ENCODE peak calls at places on chromosomes 4 and X, in seven cellular contexts. One of them, this sample, is unnamed.
A peak's percentile ranks its signal among the peaks of the same experiment; 100 is the strongest.

GRCh38 chr4:129526812-129527211 is 430.9 kb downstream of the C4orf33 start:
- DNase-seq in fibroblast of mammary gland: peak; percentile 43
- DNase-seq in spleen: no peak
- DNase-seq in pancreas: no peak
- DNase-seq in tibial nerve: no peak
- DNase-seq in suprapubic skin: no peak
- DNase-seq in AG09309: no peak
- DNase-seq in this sample: no peak

GRCh38 chrX:121336831-121337421 is 289.5 kb downstream of the GLUD2 start:
- DNase-seq in fibroblast of mammary gland: no peak
- DNase-seq in spleen: no peak
- DNase-seq in pancreas: no peak
- DNase-seq in tibial nerve: no peak
- DNase-seq in suprapubic skin: no peak
- DNase-seq in AG09309: no peak
- DNase-seq in this sample: no peak

GRCh38 chr4:147494301-147494700 is 13.4 kb downstream of the EDNRA start:
- DNase-seq in fibroblast of mammary gland: no peak
- DNase-seq in spleen: no peak
- DNase-seq in pancreas: no peak
- DNase-seq in tibial nerve: no peak
- DNase-seq in suprapubic skin: no peak
- DNase-seq in AG09309: no peak
- DNase-seq in this sample: no peak

GRCh38 chr4:95910749-95911148 is 70.9 kb downstream of the PDHA2 start:
- DNase-seq in fibroblast of mammary gland: no peak
- DNase-seq in spleen: no peak
- DNase-seq in pancreas: peak; percentile 23
- DNase-seq in tibial nerve: no peak
- DNase-seq in suprapubic skin: no peak
- DNase-seq in AG09309: no peak
- DNase-seq in this sample: no peak

GRCh38 chr4:141807501-141807900 is 171.1 kb downstream of the IL15 start:
- DNase-seq in fibroblast of mammary gland: peak; percentile 29
- DNase-seq in spleen: no peak
- DNase-seq in pancreas: no peak
- DNase-seq in tibial nerve: no peak
- DNase-seq in suprapubic skin: no peak
- DNase-seq in AG09309: no peak
- DNase-seq in this sample: no peak

GRCh38 chrX:2741386-2741785 is 10.5 kb upstream of the XG start:
- DNase-seq in fibroblast of mammary gland: no peak
- DNase-seq in spleen: no peak
- DNase-seq in pancreas: no peak
- DNase-seq in tibial nerve: no peak
- DNase-seq in suprapubic skin: no peak
- DNase-seq in AG09309: no peak
- DNase-seq in this sample: no peak

GRCh38 chrX:29617725-29618124 is 597.6 kb upstream of the MAGEB2 start:
- DNase-seq in fibroblast of mammary gland: peak; percentile 8
- DNase-seq in spleen: no peak
- DNase-seq in pancreas: no peak
- DNase-seq in tibial nerve: no peak
- DNase-seq in suprapubic skin: no peak
- DNase-seq in AG09309: no peak
- DNase-seq in this sample: no peak

GRCh38 chr4:8917868-8918783 is 46.5 kb upstream of the HMX1 start:
- DNase-seq in fibroblast of mammary gland: peak; percentile 31
- DNase-seq in spleen: peak; percentile 86
- DNase-seq in pancreas: peak; percentile 77
- DNase-seq in tibial nerve: peak; percentile 38
- DNase-seq in suprapubic skin: peak; percentile 76
- DNase-seq in AG09309: no peak
- DNase-seq in this sample: peak; percentile 30

GRCh38 chrX:129115104-129115503 is 408.2 kb downstream of the SMARCA1 start:
- DNase-seq in fibroblast of mammary gland: peak; percentile 40
- DNase-seq in spleen: no peak
- DNase-seq in pancreas: no peak
- DNase-seq in tibial nerve: no peak
- DNase-seq in suprapubic skin: no peak
- DNase-seq in AG09309: no peak
- DNase-seq in this sample: no peak

GRCh38 chrX:39536165-39536564 is 561.6 kb downstream of the BCOR start:
- DNase-seq in fibroblast of mammary gland: no peak
- DNase-seq in spleen: no peak
- DNase-seq in pancreas: no peak
- DNase-seq in tibial nerve: no peak
- DNase-seq in suprapubic skin: no peak
- DNase-seq in AG09309: no peak
- DNase-seq in this sample: no peak

GRCh38 chrX:103338663-103339062 is 8.6 kb downstream of the TCEAL7 start:
- DNase-seq in fibroblast of mammary gland: no peak
- DNase-seq in spleen: no peak
- DNase-seq in pancreas: no peak
- DNase-seq in tibial nerve: no peak
- DNase-seq in suprapubic skin: no peak
- DNase-seq in AG09309: no peak
- DNase-seq in this sample: no peak

GRCh38 chr4:182142146-182143085 is 100.8 kb upstream of the TENM3 start:
- DNase-seq in fibroblast of mammary gland: peak; percentile 62
- DNase-seq in spleen: no peak
- DNase-seq in pancreas: no peak
- DNase-seq in tibial nerve: no peak
- DNase-seq in suprapubic skin: no peak
- DNase-seq in AG09309: no peak
- DNase-seq in this sample: no peak

GRCh38 chrX:133776072-133776471 is 209.3 kb downstream of the GPC3 start:
- DNase-seq in fibroblast of mammary gland: no peak
- DNase-seq in spleen: no peak
- DNase-seq in pancreas: peak; percentile 18
- DNase-seq in tibial nerve: no peak
- DNase-seq in suprapubic skin: no peak
- DNase-seq in AG09309: no peak
- DNase-seq in this sample: peak; percentile 28

GRCh38 chr4:40462326-40462725 is 127.2 kb downstream of the CHRNA9 start:
- DNase-seq in fibroblast of mammary gland: no peak
- DNase-seq in spleen: no peak
- DNase-seq in pancreas: no peak
- DNase-seq in tibial nerve: no peak
- DNase-seq in suprapubic skin: no peak
- DNase-seq in AG09309: no peak
- DNase-seq in this sample: no peak

GRCh38 chrX:134186362-134187121 is 50.4 kb upstream of the CCDC160 start:
- DNase-seq in fibroblast of mammary gland: no peak
- DNase-seq in spleen: no peak
- DNase-seq in pancreas: no peak
- DNase-seq in tibial nerve: no peak
- DNase-seq in suprapubic skin: no peak
- DNase-seq in AG09309: no peak
- DNase-seq in this sample: no peak

GRCh38 chrX:53481093-53481492 is 46.9 kb upstream of the HSD17B10 start:
- DNase-seq in fibroblast of mammary gland: no peak
- DNase-seq in spleen: no peak
- DNase-seq in pancreas: no peak
- DNase-seq in tibial nerve: no peak
- DNase-seq in suprapubic skin: no peak
- DNase-seq in AG09309: no peak
- DNase-seq in this sample: no peak

GRCh38 chr4:57089549-57089948 is 20.6 kb downstream of the IGFBP7 start:
- DNase-seq in fibroblast of mammary gland: no peak
- DNase-seq in spleen: no peak
- DNase-seq in pancreas: no peak
- DNase-seq in tibial nerve: no peak
- DNase-seq in suprapubic skin: no peak
- DNase-seq in AG09309: no peak
- DNase-seq in this sample: no peak

GRCh38 chr4:7189475-7190277 is 2.7 kb upstream of the SORCS2 start:
- DNase-seq in fibroblast of mammary gland: no peak
- DNase-seq in spleen: no peak
- DNase-seq in pancreas: no peak
- DNase-seq in tibial nerve: peak; percentile 8
- DNase-seq in suprapubic skin: peak; percentile 45
- DNase-seq in AG09309: no peak
- DNase-seq in this sample: no peak

GRCh38 chr4:53233396-53233795 is 132.5 kb downstream of the SCFD2 start:
- DNase-seq in fibroblast of mammary gland: peak; percentile 46
- DNase-seq in spleen: no peak
- DNase-seq in pancreas: no peak
- DNase-seq in tibial nerve: no peak
- DNase-seq in suprapubic skin: no peak
- DNase-seq in AG09309: no peak
- DNase-seq in this sample: no peak

GRCh38 chr4:8280158-8280875 is 10.8 kb downstream of the HTRA3 start:
- DNase-seq in fibroblast of mammary gland: no peak
- DNase-seq in spleen: peak; percentile 59
- DNase-seq in pancreas: no peak
- DNase-seq in tibial nerve: no peak
- DNase-seq in suprapubic skin: no peak
- DNase-seq in AG09309: no peak
- DNase-seq in this sample: no peak

GRCh38 chr4:177251237-177251636 is 58.4 kb upstream of the NEIL3 start:
- DNase-seq in fibroblast of mammary gland: no peak
- DNase-seq in spleen: no peak
- DNase-seq in pancreas: no peak
- DNase-seq in tibial nerve: no peak
- DNase-seq in suprapubic skin: no peak
- DNase-seq in AG09309: no peak
- DNase-seq in this sample: no peak

GRCh38 chr4:14669418-14669817 is 332.9 kb upstream of the CPEB2 start:
- DNase-seq in fibroblast of mammary gland: no peak
- DNase-seq in spleen: no peak
- DNase-seq in pancreas: no peak
- DNase-seq in tibial nerve: no peak
- DNase-seq in suprapubic skin: no peak
- DNase-seq in AG09309: no peak
- DNase-seq in this sample: no peak

GRCh38 chr4:52588097-52588496 is 71.0 kb downstream of the USP46 start:
- DNase-seq in fibroblast of mammary gland: peak; percentile 22
- DNase-seq in spleen: no peak
- DNase-seq in pancreas: peak; percentile 25
- DNase-seq in tibial nerve: no peak
- DNase-seq in suprapubic skin: no peak
- DNase-seq in AG09309: no peak
- DNase-seq in this sample: no peak

GRCh38 chr4:174494731-174495130 is 27.6 kb downstream of the HPGD start:
- DNase-seq in fibroblast of mammary gland: no peak
- DNase-seq in spleen: no peak
- DNase-seq in pancreas: no peak
- DNase-seq in tibial nerve: no peak
- DNase-seq in suprapubic skin: no peak
- DNase-seq in AG09309: no peak
- DNase-seq in this sample: no peak

GRCh38 chrX:31590581-31591113 is 518.8 kb upstream of the FTHL17 start:
- DNase-seq in fibroblast of mammary gland: peak; percentile 52
- DNase-seq in spleen: no peak
- DNase-seq in pancreas: no peak
- DNase-seq in tibial nerve: no peak
- DNase-seq in suprapubic skin: no peak
- DNase-seq in AG09309: no peak
- DNase-seq in this sample: no peak

DNA sequence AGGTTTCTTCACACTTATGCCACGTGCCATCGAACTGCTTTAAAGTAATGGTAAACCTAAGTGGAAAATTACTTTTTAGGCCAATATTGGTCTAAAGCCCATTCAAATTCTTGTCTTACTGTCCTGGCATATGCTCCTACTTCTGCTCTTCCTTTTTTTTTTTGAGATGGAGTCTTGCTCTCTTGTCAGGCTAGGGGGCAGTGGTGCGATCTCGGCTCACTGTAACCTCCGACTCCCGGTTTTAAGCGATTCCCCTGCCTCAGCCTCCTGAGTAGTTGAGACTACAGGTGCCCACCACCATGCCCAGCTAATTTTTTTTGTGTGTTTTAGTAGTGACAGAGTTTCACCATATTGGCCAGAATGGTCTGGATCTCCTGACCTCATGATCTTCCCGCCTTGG is 129.0 kb upstream of the TECRL start:
- DNase-seq in fibroblast of mammary gland: no peak
- DNase-seq in spleen: no peak
- DNase-seq in pancreas: no peak
- DNase-seq in tibial nerve: no peak
- DNase-seq in suprapubic skin: no peak
- DNase-seq in AG09309: no peak
- DNase-seq in this sample: no peak
- TF ChIP-seq CTCF in fibroblast of mammary gland: no peak
- TF ChIP-seq CTCF in spleen: no peak
- TF ChIP-seq CTCF in pancreas: no peak
- TF ChIP-seq CTCF in tibial nerve: no peak
- TF ChIP-seq CTCF in suprapubic skin: no peak
- TF ChIP-seq CTCF in AG09309: peak; percentile 16
- TF ChIP-seq CTCF in this sample: no peak

GRCh38 chr4:39118034-39118658 is 56.1 kb downstream of the KLHL5 start:
- DNase-seq in fibroblast of mammary gland: no peak
- DNase-seq in spleen: no peak
- DNase-seq in pancreas: no peak
- DNase-seq in tibial nerve: no peak
- DNase-seq in suprapubic skin: no peak
- DNase-seq in AG09309: no peak
- DNase-seq in this sample: no peak
- TF ChIP-seq CTCF in fibroblast of mammary gland: no peak
- TF ChIP-seq CTCF in spleen: no peak
- TF ChIP-seq CTCF in pancreas: no peak
- TF ChIP-seq CTCF in tibial nerve: no peak
- TF ChIP-seq CTCF in suprapubic skin: no peak
- TF ChIP-seq CTCF in AG09309: no peak
- TF ChIP-seq CTCF in this sample: no peak

GRCh38 chrX:24259544-24260240 is 54.2 kb downstream of the SUPT20HL2 start:
- DNase-seq in fibroblast of mammary gland: peak; percentile 82
- DNase-seq in spleen: no peak
- DNase-seq in pancreas: no peak
- DNase-seq in tibial nerve: no peak
- DNase-seq in suprapubic skin: no peak
- DNase-seq in AG09309: peak; percentile 52
- DNase-seq in this sample: no peak
- TF ChIP-seq CTCF in fibroblast of mammary gland: peak; percentile 80
- TF ChIP-seq CTCF in spleen: peak; percentile 26
- TF ChIP-seq CTCF in pancreas: peak; percentile 41
- TF ChIP-seq CTCF in tibial nerve: peak; percentile 33
- TF ChIP-seq CTCF in suprapubic skin: no peak
- TF ChIP-seq CTCF in AG09309: peak; percentile 81
- TF ChIP-seq CTCF in this sample: no peak

GRCh38 chrX:27924261-27924660 is 57.0 kb downstream of the DCAF8L1 start:
- DNase-seq in fibroblast of mammary gland: no peak
- DNase-seq in spleen: no peak
- DNase-seq in pancreas: no peak
- DNase-seq in tibial nerve: no peak
- DNase-seq in suprapubic skin: no peak
- DNase-seq in AG09309: no peak
- DNase-seq in this sample: no peak

GRCh38 chrX:27915617-27916016 is 65.6 kb downstream of the DCAF8L1 start:
- DNase-seq in fibroblast of mammary gland: peak; percentile 30
- DNase-seq in spleen: no peak
- DNase-seq in pancreas: no peak
- DNase-seq in tibial nerve: no peak
- DNase-seq in suprapubic skin: no peak
- DNase-seq in AG09309: no peak
- DNase-seq in this sample: no peak

GRCh38 chrX:27917713-27918500 is 63.3 kb downstream of the DCAF8L1 start:
- DNase-seq in fibroblast of mammary gland: no peak
- DNase-seq in spleen: no peak
- DNase-seq in pancreas: no peak
- DNase-seq in tibial nerve: no peak
- DNase-seq in suprapubic skin: no peak
- DNase-seq in AG09309: no peak
- DNase-seq in this sample: no peak

GRCh38 chrX:27924718-27925117 is 56.5 kb downstream of the DCAF8L1 start:
- DNase-seq in fibroblast of mammary gland: no peak
- DNase-seq in spleen: no peak
- DNase-seq in pancreas: no peak
- DNase-seq in tibial nerve: no peak
- DNase-seq in suprapubic skin: no peak
- DNase-seq in AG09309: no peak
- DNase-seq in this sample: no peak

GRCh38 chrX:27918799-27919198 is 62.5 kb downstream of the DCAF8L1 start:
- DNase-seq in fibroblast of mammary gland: no peak
- DNase-seq in spleen: no peak
- DNase-seq in pancreas: no peak
- DNase-seq in tibial nerve: no peak
- DNase-seq in suprapubic skin: no peak
- DNase-seq in AG09309: no peak
- DNase-seq in this sample: no peak
- TF ChIP-seq CTCF in fibroblast of mammary gland: peak; percentile 2
- TF ChIP-seq CTCF in spleen: no peak
- TF ChIP-seq CTCF in pancreas: no peak
- TF ChIP-seq CTCF in tibial nerve: no peak
- TF ChIP-seq CTCF in suprapubic skin: no peak
- TF ChIP-seq CTCF in AG09309: no peak
- TF ChIP-seq CTCF in this sample: no peak

This sample was measured in omental fat pad.